ENCODE peak calls at places on chromosomes 2 and 18, in seven cellular contexts. One of them, this sample, is unnamed.

GRCh38 chr2:1047485-1047884 is 96.8 kb downstream of the SNTG2 start:
- DNase-seq in colonic mucosa: no peak
- DNase-seq in breast epithelium: no peak
- DNase-seq in brain microvascular endothelial cell: no peak
- DNase-seq in body of pancreas: no peak
- DNase-seq in tibial nerve: no peak
- DNase-seq in keratinocyte: no peak
- DNase-seq in this sample: no peak

GRCh38 chr2:161020437-161020836 is 139.8 kb upstream of the TANK start:
- DNase-seq in colonic mucosa: no peak
- DNase-seq in brain microvascular endothelial cell: no peak
- DNase-seq in breast epithelium: no peak
- DNase-seq in tibial nerve: no peak
- DNase-seq in keratinocyte: no peak
- DNase-seq in body of pancreas: no peak
- DNase-seq in this sample: no peak

GRCh38 chr18:59624384-59624760 is 72.9 kb downstream of the CCBE1 start:
- DNase-seq in colonic mucosa: no peak
- DNase-seq in breast epithelium: no peak
- DNase-seq in tibial nerve: no peak
- DNase-seq in body of pancreas: no peak
- DNase-seq in keratinocyte: no peak
- DNase-seq in brain microvascular endothelial cell: no peak
- DNase-seq in this sample: no peak

GRCh38 chr2:177763532-177764265 is 308.9 kb downstream of the PDE11A start:
- DNase-seq in breast epithelium: peak
- DNase-seq in tibial nerve: peak
- DNase-seq in keratinocyte: no peak
- DNase-seq in colonic mucosa: peak
- DNase-seq in body of pancreas: peak
- DNase-seq in brain microvascular endothelial cell: peak
- DNase-seq in this sample: peak

GRCh38 chr18:59874166-59874565 is 25.6 kb upstream of the PMAIP1 start:
- DNase-seq in keratinocyte: no peak
- DNase-seq in colonic mucosa: no peak
- DNase-seq in body of pancreas: no peak
- DNase-seq in tibial nerve: no peak
- DNase-seq in breast epithelium: no peak
- DNase-seq in brain microvascular endothelial cell: peak
- DNase-seq in this sample: no peak

GRCh38 chr2:187749804-187750431 is 195.7 kb upstream of the TFPI start:
- DNase-seq in tibial nerve: no peak
- DNase-seq in breast epithelium: no peak
- DNase-seq in body of pancreas: no peak
- DNase-seq in brain microvascular endothelial cell: no peak
- DNase-seq in colonic mucosa: no peak
- DNase-seq in keratinocyte: no peak
- DNase-seq in this sample: no peak

GRCh38 chr2:217438821-217439220 is 564.0 kb downstream of the TNS1 start:
- DNase-seq in brain microvascular endothelial cell: no peak
- DNase-seq in body of pancreas: no peak
- DNase-seq in colonic mucosa: no peak
- DNase-seq in keratinocyte: no peak
- DNase-seq in breast epithelium: no peak
- DNase-seq in tibial nerve: no peak
- DNase-seq in this sample: no peak

GRCh38 chr2:20976527-20976926 is 67.3 kb downstream of the APOB start:
- DNase-seq in colonic mucosa: no peak
- DNase-seq in keratinocyte: no peak
- DNase-seq in tibial nerve: no peak
- DNase-seq in body of pancreas: no peak
- DNase-seq in brain microvascular endothelial cell: no peak
- DNase-seq in breast epithelium: no peak
- DNase-seq in this sample: peak

GRCh38 chr2:65916177-65916576 is 483.8 kb upstream of the SPRED2 start:
- DNase-seq in colonic mucosa: no peak
- DNase-seq in keratinocyte: no peak
- DNase-seq in body of pancreas: no peak
- DNase-seq in tibial nerve: no peak
- DNase-seq in breast epithelium: no peak
- DNase-seq in brain microvascular endothelial cell: no peak
- DNase-seq in this sample: no peak

GRCh38 chr2:65916785-65917295 is 484.4 kb upstream of the SPRED2 start:
- DNase-seq in brain microvascular endothelial cell: no peak
- DNase-seq in keratinocyte: no peak
- DNase-seq in colonic mucosa: no peak
- DNase-seq in breast epithelium: no peak
- DNase-seq in tibial nerve: no peak
- DNase-seq in body of pancreas: no peak
- DNase-seq in this sample: no peak

GRCh38 chr2:65918760-65919187 is 486.4 kb upstream of the SPRED2 start:
- DNase-seq in body of pancreas: no peak
- DNase-seq in brain microvascular endothelial cell: no peak
- DNase-seq in colonic mucosa: no peak
- DNase-seq in breast epithelium: no peak
- DNase-seq in tibial nerve: no peak
- DNase-seq in keratinocyte: no peak
- DNase-seq in this sample: no peak

GRCh38 chr2:65917990-65918389 is 485.6 kb upstream of the SPRED2 start:
- DNase-seq in colonic mucosa: no peak
- DNase-seq in body of pancreas: no peak
- DNase-seq in tibial nerve: no peak
- DNase-seq in keratinocyte: no peak
- DNase-seq in breast epithelium: no peak
- DNase-seq in brain microvascular endothelial cell: no peak
- DNase-seq in this sample: no peak

DNA sequence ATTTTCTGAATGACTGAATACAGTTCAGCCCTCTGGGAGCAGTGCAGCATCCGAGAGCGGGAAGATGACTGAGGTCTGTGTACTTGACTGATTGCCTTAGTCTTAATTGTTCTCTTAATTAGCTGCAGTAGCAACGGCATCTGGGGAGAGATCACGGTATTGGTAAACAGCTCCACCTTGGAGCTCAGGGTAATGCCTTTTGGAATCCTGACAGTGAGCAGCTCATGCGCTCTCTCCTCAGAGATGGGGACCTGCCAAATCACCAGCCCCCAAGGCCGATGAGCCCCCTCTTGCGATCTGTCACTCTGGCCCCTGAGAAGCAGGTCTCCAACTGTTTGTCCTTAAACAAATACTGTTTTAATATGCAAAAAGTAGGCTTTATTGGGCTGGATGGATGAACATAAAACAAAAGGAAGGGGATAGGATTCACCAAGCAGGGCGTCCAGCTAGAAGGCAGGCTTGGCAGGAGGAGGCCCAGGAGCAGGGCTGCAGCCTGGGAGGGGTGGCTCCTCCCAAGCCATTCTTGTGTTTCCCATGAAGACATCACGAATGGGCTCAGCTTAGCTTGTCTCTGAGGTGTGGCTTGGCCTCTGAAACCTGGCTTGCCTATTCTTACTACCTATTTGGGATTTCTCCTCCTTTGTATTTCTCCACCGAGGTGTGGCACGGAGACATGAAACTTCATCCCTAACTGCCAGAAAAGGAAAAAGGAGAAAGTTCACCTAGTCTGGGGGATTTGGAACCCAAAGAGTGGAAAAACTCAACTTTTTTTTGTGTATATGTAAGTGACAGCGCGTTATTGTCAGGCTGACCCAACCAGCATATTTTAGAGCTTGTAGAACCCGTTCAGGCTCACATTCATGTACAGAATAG is 481.8 kb upstream of the SPRED2 start:
- DNase-seq in body of pancreas: no peak
- DNase-seq in tibial nerve: no peak
- DNase-seq in brain microvascular endothelial cell: no peak
- DNase-seq in colonic mucosa: no peak
- DNase-seq in breast epithelium: no peak
- DNase-seq in keratinocyte: no peak
- DNase-seq in this sample: no peak
- H3K27ac ChIP-seq in body of pancreas: no peak
- H3K27ac ChIP-seq in tibial nerve: no peak
- H3K27ac ChIP-seq in brain microvascular endothelial cell: no peak
- H3K27ac ChIP-seq in colonic mucosa: no peak
- H3K27ac ChIP-seq in breast epithelium: no peak
- H3K27ac ChIP-seq in keratinocyte: no peak
- H3K27ac ChIP-seq in this sample: no peak

GRCh38 chr2:49714433-49714832 is 560.1 kb upstream of the FSHR start:
- DNase-seq in breast epithelium: no peak
- DNase-seq in body of pancreas: no peak
- DNase-seq in tibial nerve: no peak
- DNase-seq in brain microvascular endothelial cell: no peak
- DNase-seq in colonic mucosa: no peak
- DNase-seq in keratinocyte: no peak
- DNase-seq in this sample: no peak
- TF ChIP-seq CTCF in breast epithelium: no peak
- TF ChIP-seq CTCF in body of pancreas: no peak
- TF ChIP-seq CTCF in tibial nerve: no peak
- TF ChIP-seq CTCF in brain microvascular endothelial cell: no peak
- TF ChIP-seq CTCF in colonic mucosa: no peak
- TF ChIP-seq CTCF in keratinocyte: no peak
- TF ChIP-seq CTCF in this sample: no peak

GRCh38 chr2:167544602-167545001 is 656.3 kb downstream of the XIRP2 start:
- DNase-seq in tibial nerve: no peak
- DNase-seq in keratinocyte: no peak
- DNase-seq in body of pancreas: no peak
- DNase-seq in brain microvascular endothelial cell: no peak
- DNase-seq in colonic mucosa: no peak
- DNase-seq in breast epithelium: no peak
- DNase-seq in this sample: no peak
- H3K4me3 ChIP-seq in tibial nerve: no peak
- H3K4me3 ChIP-seq in keratinocyte: no peak
- H3K4me3 ChIP-seq in body of pancreas: no peak
- H3K4me3 ChIP-seq in brain microvascular endothelial cell: no peak
- H3K4me3 ChIP-seq in colonic mucosa: no peak
- H3K4me3 ChIP-seq in breast epithelium: no peak
- H3K4me3 ChIP-seq in this sample: no peak

DNA sequence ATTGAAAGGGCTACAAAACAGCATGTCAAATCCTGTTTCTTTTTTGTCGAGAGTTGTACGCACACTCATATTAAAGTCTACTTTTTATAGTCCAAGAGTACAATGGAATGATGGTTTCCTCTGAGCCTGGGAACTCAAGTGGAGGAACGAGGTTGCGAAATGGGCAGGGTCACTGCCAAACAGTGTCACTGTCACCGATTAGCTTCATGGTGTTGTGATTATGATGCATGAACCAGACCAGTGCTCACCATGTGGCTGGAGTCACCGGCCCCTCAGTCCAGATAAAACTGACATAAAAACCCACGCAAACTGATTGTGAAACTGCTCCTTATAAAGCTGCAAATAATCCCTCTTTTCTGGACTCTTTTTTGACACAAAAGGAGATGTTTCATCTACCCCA is 122.0 kb downstream of the COPS8 start:
- DNase-seq in colonic mucosa: peak
- DNase-seq in brain microvascular endothelial cell: peak
- DNase-seq in body of pancreas: peak
- DNase-seq in breast epithelium: no peak
- DNase-seq in keratinocyte: no peak
- DNase-seq in tibial nerve: peak
- DNase-seq in this sample: peak
- H3K27ac ChIP-seq in colonic mucosa: no peak
- H3K27ac ChIP-seq in brain microvascular endothelial cell: peak
- H3K27ac ChIP-seq in body of pancreas: no peak
- H3K27ac ChIP-seq in breast epithelium: peak
- H3K27ac ChIP-seq in keratinocyte: no peak
- H3K27ac ChIP-seq in tibial nerve: no peak
- H3K27ac ChIP-seq in this sample: no peak

GRCh38 chr2:31694444-31694843 is 113.7 kb upstream of the SRD5A2 start:
- DNase-seq in colonic mucosa: no peak
- DNase-seq in body of pancreas: no peak
- DNase-seq in brain microvascular endothelial cell: no peak
- DNase-seq in tibial nerve: no peak
- DNase-seq in breast epithelium: no peak
- DNase-seq in keratinocyte: no peak
- DNase-seq in this sample: no peak
- TF ChIP-seq CTCF in colonic mucosa: no peak
- TF ChIP-seq CTCF in body of pancreas: no peak
- TF ChIP-seq CTCF in brain microvascular endothelial cell: peak
- TF ChIP-seq CTCF in tibial nerve: no peak
- TF ChIP-seq CTCF in breast epithelium: no peak
- TF ChIP-seq CTCF in keratinocyte: peak
- TF ChIP-seq CTCF in this sample: no peak

DNA sequence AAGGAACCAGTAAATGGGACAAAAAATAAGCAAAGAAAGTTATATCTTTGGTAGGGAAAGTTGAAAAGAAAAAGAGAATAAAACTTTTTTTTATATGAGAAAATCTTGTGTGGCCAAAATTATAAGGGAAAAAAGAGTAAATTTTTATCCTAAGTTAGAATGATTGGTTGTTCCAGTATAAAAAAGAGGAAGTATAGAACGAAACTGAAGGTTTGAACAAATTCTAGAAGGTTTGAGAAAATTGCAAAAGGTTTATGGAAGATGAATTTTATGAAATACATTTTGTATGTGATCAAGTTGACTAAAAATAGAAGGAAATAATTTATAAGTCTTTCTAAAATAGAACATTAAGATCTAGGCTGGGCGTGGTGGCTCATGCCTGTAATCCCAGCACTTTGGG is 93.7 kb downstream of the RTP5 start:
- DNase-seq in colonic mucosa: no peak
- DNase-seq in keratinocyte: no peak
- DNase-seq in body of pancreas: no peak
- DNase-seq in brain microvascular endothelial cell: no peak
- DNase-seq in breast epithelium: no peak
- DNase-seq in tibial nerve: no peak
- DNase-seq in this sample: no peak
- H3K4me3 ChIP-seq in colonic mucosa: no peak
- H3K4me3 ChIP-seq in keratinocyte: no peak
- H3K4me3 ChIP-seq in body of pancreas: no peak
- H3K4me3 ChIP-seq in brain microvascular endothelial cell: no peak
- H3K4me3 ChIP-seq in breast epithelium: no peak
- H3K4me3 ChIP-seq in tibial nerve: no peak
- H3K4me3 ChIP-seq in this sample: no peak

DNA sequence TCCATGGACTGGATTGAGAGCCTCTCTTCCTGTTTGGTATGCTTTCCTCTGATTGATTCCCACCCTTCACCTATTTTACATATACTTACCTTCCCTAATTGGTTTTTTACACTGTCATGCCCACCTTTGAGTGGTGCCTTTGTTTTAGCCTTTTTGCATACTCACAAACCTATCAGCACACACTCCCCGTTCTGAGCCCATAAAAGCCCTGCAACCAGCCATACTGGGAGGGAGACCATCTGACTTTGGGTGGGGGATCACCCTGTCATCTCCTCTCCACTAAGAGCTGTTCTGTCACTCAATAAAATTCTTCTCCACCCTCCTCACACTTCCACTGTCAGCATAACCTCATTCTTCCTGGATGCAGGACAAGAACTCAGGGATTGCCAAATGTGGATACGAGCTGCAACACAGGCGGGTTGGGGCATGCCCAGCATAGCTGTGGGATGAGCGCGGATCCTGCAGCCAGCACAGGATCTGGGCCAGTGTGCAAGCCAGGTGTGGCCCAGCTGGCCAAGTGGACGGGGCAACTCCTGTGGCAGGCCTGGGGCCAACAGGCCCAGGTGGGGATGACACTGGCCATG is 9.4 kb upstream of the MOB1A start:
- DNase-seq in body of pancreas: no peak
- DNase-seq in brain microvascular endothelial cell: no peak
- DNase-seq in colonic mucosa: no peak
- DNase-seq in keratinocyte: peak
- DNase-seq in tibial nerve: no peak
- DNase-seq in breast epithelium: no peak
- DNase-seq in this sample: no peak
- H3K27ac ChIP-seq in body of pancreas: no peak
- H3K27ac ChIP-seq in brain microvascular endothelial cell: no peak
- H3K27ac ChIP-seq in colonic mucosa: no peak
- H3K27ac ChIP-seq in keratinocyte: peak
- H3K27ac ChIP-seq in tibial nerve: no peak
- H3K27ac ChIP-seq in breast epithelium: peak
- H3K27ac ChIP-seq in this sample: no peak

This sample was measured in tibial artery.